ENCODE peak calls at places on chromosomes 3 and 15, in seven cellular contexts. C is ovary; E is T-helper 9 cell; Q is stimulated activated CD4-positive, alpha-beta T cell treated with anti-CD3 and anti-CD28 coated beads, Interleukin-4, amount 100 ng/mL, for 48 hours; I is WERI-Rb-1; V is neural crest cell; A is NCI-H460. Y is an unnamed sample.

GRCh38 chr15:89642106-89642505 is 13.2 kb downstream of the KIF7 start:
- DNase-seq in C (no peak), E (no peak), Q (no peak), I (no peak), V (no peak), A (no peak), Y (no peak)

GRCh38 chr3:62261121-62261520 is 112.2 kb downstream of the FEZF2 start:
- DNase-seq in C (no peak), E (no peak), Q (no peak), I (no peak), V (no peak), A (no peak), Y (no peak)

GRCh38 chr3:132396255-132396654 is 21.0 kb upstream of the DNAJC13 start:
- DNase-seq in C (no peak), E (no peak), Q (no peak), I (no peak), V (no peak), A (no peak), Y (no peak)

GRCh38 chr15:69357773-69358765 is 56.1 kb upstream of the KIF23 start:
- DNase-seq in C (peak; percentile 69), E (no peak), Q (no peak), I (no peak), V (peak; percentile 18), A (no peak), Y (no peak)

GRCh38 chr15:65369651-65370050 is 8.2 kb downstream of the IGDCC3 start:
- DNase-seq in C (no peak), E (no peak), Q (no peak), I (no peak), V (no peak), A (no peak), Y (no peak)

GRCh38 chr15:61753018-61753710 is 307.1 kb downstream of the VPS13C start:
- DNase-seq in C (no peak), E (no peak), Q (no peak), I (no peak), V (no peak), A (no peak), Y (no peak)

GRCh38 chr3:78785004-78785403 is 982.8 kb downstream of the ROBO1 start:
- DNase-seq in C (no peak), E (no peak), Q (no peak), I (no peak), V (no peak), A (no peak), Y (no peak)

GRCh38 chr3:39149498-39150169 is 3.8 kb downstream of the CSRNP1 start:
- DNase-seq in C (no peak), E (no peak), Q (no peak), I (no peak), V (no peak), A (no peak), Y (no peak)

GRCh38 chr3:106294121-106294520 is 425.3 kb upstream of the CBLB start:
- DNase-seq in C (no peak), E (no peak), Q (no peak), I (no peak), V (no peak), A (no peak), Y (no peak)

GRCh38 chr3:134517796-134518195 is 31.9 kb downstream of the CEP63 start:
- DNase-seq in C (no peak), E (no peak), Q (no peak), I (no peak), V (no peak), A (no peak), Y (no peak)

GRCh38 chr3:73614385-73614784 is 10.4 kb downstream of the PDZRN3 start:
- DNase-seq in C (no peak), E (no peak), Q (no peak), I (no peak), V (no peak), A (no peak), Y (no peak)

GRCh38 chr3:177830411-177830849 is 633.1 kb upstream of the TBL1XR1 start:
- DNase-seq in C (no peak), E (no peak), Q (no peak), I (peak; percentile 68), V (no peak), A (no peak), Y (no peak)

GRCh38 chr3:82475306-82475705 is 713.9 kb upstream of the GBE1 start:
- DNase-seq in C (no peak), E (no peak), Q (no peak), I (no peak), V (no peak), A (no peak), Y (no peak)

GRCh38 chr3:110938629-110939028 is 133.0 kb upstream of the NECTIN3 start:
- DNase-seq in C (no peak), E (no peak), Q (no peak), I (no peak), V (no peak), A (no peak), Y (no peak)

GRCh38 chr15:28895146-28895545 is 9.4 kb downstream of the APBA2 start:
- DNase-seq in C (no peak), E (no peak), Q (no peak), I (no peak), V (no peak), A (no peak), Y (no peak)

GRCh38 chr15:95988574-95988887 is 342.0 kb upstream of the NR2F2 start:
- DNase-seq in C (peak; percentile 63), E (no peak), Q (no peak), I (no peak), V (peak; percentile 28), A (no peak), Y (no peak)

GRCh38 chr3:131933665-131934064 is 101.1 kb downstream of the CPNE4 start:
- DNase-seq in C (no peak), E (no peak), Q (no peak), I (no peak), V (no peak), A (no peak), Y (no peak)

GRCh38 chr3:50600141-50600753 is 11.3 kb downstream of the CISH start:
- DNase-seq in C (peak; percentile 56), E (no peak), Q (no peak), I (no peak), V (no peak), A (no peak), Y (no peak)

GRCh38 chr15:74830868-74831267 is 4.4 kb downstream of the CPLX3 start:
- DNase-seq in C (no peak), E (no peak), Q (no peak), I (no peak), V (no peak), A (no peak), Y (no peak)

GRCh38 chr3:41972802-41973201 is 10.9 kb upstream of the ULK4 start:
- DNase-seq in C (no peak), E (no peak), Q (no peak), I (no peak), V (no peak), A (no peak), Y (no peak)